ENCODE peak calls at places on chromosomes 3 and 15, in five cellular contexts. One of them, this sample, is unnamed.
A peak's percentile ranks its signal among the peaks of the same experiment; 100 is the strongest.

GRCh38 chr3:72158639-72159005 is 373.7 kb upstream of the PROK2 start:
- DNase-seq in uterus: no peak
- DNase-seq in A549: no peak
- DNase-seq in breast epithelium: no peak
- DNase-seq in GM12878: no peak
- DNase-seq in this sample: no peak

GRCh38 chr3:185549111-185549510 is 3.3 kb downstream of the LIPH start:
- DNase-seq in GM12878: no peak
- DNase-seq in uterus: peak; percentile 65
- DNase-seq in A549: peak; percentile 83
- DNase-seq in breast epithelium: no peak
- DNase-seq in this sample: no peak

GRCh38 chr3:57826952-57827723 is 71.0 kb downstream of the SLMAP start:
- DNase-seq in uterus: no peak
- DNase-seq in breast epithelium: no peak
- DNase-seq in A549: no peak
- DNase-seq in GM12878: no peak
- DNase-seq in this sample: peak; percentile 11

GRCh38 chr3:178671261-178672191 is 135.3 kb downstream of the KCNMB2 start:
- DNase-seq in uterus: no peak
- DNase-seq in breast epithelium: no peak
- DNase-seq in GM12878: no peak
- DNase-seq in A549: no peak
- DNase-seq in this sample: no peak

GRCh38 chr3:107283948-107284347 is 93.3 kb upstream of the CCDC54 start:
- DNase-seq in GM12878: no peak
- DNase-seq in breast epithelium: no peak
- DNase-seq in A549: no peak
- DNase-seq in uterus: no peak
- DNase-seq in this sample: no peak

GRCh38 chr3:64342940-64343691 is 117.8 kb upstream of the PRICKLE2 start:
- DNase-seq in GM12878: no peak
- DNase-seq in uterus: no peak
- DNase-seq in A549: peak; percentile 42
- DNase-seq in breast epithelium: no peak
- DNase-seq in this sample: no peak

GRCh38 chr3:97969541-97969940 is 2.7 kb downstream of the RIOX2 start:
- DNase-seq in GM12878: no peak
- DNase-seq in uterus: no peak
- DNase-seq in breast epithelium: no peak
- DNase-seq in A549: no peak
- DNase-seq in this sample: no peak

GRCh38 chr3:17678116-17678741 is 64.2 kb downstream of the TBC1D5 start:
- DNase-seq in A549: no peak
- DNase-seq in breast epithelium: no peak
- DNase-seq in uterus: no peak
- DNase-seq in GM12878: no peak
- DNase-seq in this sample: no peak

GRCh38 chr15:62799919-62800318 is 242.6 kb upstream of the TPM1 start:
- DNase-seq in A549: no peak
- DNase-seq in uterus: no peak
- DNase-seq in breast epithelium: no peak
- DNase-seq in GM12878: no peak
- DNase-seq in this sample: no peak

GRCh38 chr15:41934843-41935242 is 37.5 kb downstream of the EHD4 start:
- DNase-seq in A549: no peak
- DNase-seq in GM12878: no peak
- DNase-seq in uterus: no peak
- DNase-seq in breast epithelium: peak; percentile 69
- DNase-seq in this sample: peak; percentile 60

GRCh38 chr15:74315626-74316025 is 51.8 kb downstream of the CYP11A1 start:
- DNase-seq in GM12878: peak; percentile 58
- DNase-seq in A549: no peak
- DNase-seq in uterus: no peak
- DNase-seq in breast epithelium: no peak
- DNase-seq in this sample: peak; percentile 99

GRCh38 chr15:59298255-59298856 is 74.3 kb downstream of the MYO1E start:
- DNase-seq in uterus: no peak
- DNase-seq in A549: no peak
- DNase-seq in breast epithelium: no peak
- DNase-seq in GM12878: peak; percentile 99
- DNase-seq in this sample: no peak

GRCh38 chr3:48016336-48016973 is at the start of gene MAP4:
- DNase-seq in GM12878: no peak
- DNase-seq in uterus: no peak
- DNase-seq in breast epithelium: no peak
- DNase-seq in A549: peak; percentile 31
- DNase-seq in this sample: no peak

GRCh38 chr15:98597666-98598065 is 50.7 kb upstream of the IGF1R start:
- DNase-seq in breast epithelium: no peak
- DNase-seq in uterus: no peak
- DNase-seq in GM12878: no peak
- DNase-seq in A549: no peak
- DNase-seq in this sample: no peak

GRCh38 chr15:64051645-64052259 is 5.5 kb upstream of the DAPK2 start:
- DNase-seq in GM12878: no peak
- DNase-seq in A549: no peak
- DNase-seq in uterus: no peak
- DNase-seq in breast epithelium: no peak
- DNase-seq in this sample: no peak

GRCh38 chr15:45200001-45200798 is 12.4 kb upstream of the SHF start:
- DNase-seq in GM12878: peak; percentile 97
- DNase-seq in uterus: peak; percentile 98
- DNase-seq in A549: peak; percentile 94
- DNase-seq in breast epithelium: peak; percentile 98
- DNase-seq in this sample: peak; percentile 95
- TF ChIP-seq POLR2A in GM12878: peak; percentile 95
- TF ChIP-seq POLR2A in uterus: peak; percentile 84
- TF ChIP-seq POLR2A in A549: peak; percentile 39
- TF ChIP-seq POLR2A in breast epithelium: peak; percentile 88
- TF ChIP-seq POLR2A in this sample: peak; percentile 84

GRCh38 chr3:45631486-45631885 is 36.9 kb downstream of the LIMD1 start:
- DNase-seq in breast epithelium: no peak
- DNase-seq in uterus: no peak
- DNase-seq in A549: no peak
- DNase-seq in GM12878: no peak
- DNase-seq in this sample: peak; percentile 70
- H3K4me3 ChIP-seq in breast epithelium: no peak overlapping the region
- H3K4me3 ChIP-seq in uterus: no peak overlapping the region
- H3K4me3 ChIP-seq in A549: no peak overlapping the region
- H3K4me3 ChIP-seq in GM12878: no peak overlapping the region
- H3K4me3 ChIP-seq in this sample: no peak overlapping the region

DNA sequence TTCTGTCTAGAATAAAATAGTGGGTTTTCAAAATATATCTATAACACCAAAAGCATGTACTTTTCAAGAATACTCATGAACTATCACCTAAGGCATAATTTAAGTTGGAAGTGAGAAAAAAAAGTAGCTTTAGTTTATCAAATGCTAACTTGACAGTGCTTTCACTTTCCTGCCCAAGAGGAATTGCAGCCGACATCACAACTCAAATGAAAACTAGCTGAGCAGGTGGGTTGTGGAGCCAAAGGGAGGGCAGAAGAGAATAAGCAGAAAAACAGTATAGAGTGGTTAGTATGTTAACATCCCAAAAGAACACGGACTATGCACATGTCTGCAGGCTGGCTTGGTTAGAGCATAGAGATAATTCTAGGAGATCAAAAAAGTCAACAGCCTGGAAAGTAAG is 120.9 kb downstream of the NEDD4 start:
- DNase-seq in GM12878: no peak
- DNase-seq in breast epithelium: no peak
- DNase-seq in uterus: no peak
- DNase-seq in A549: no peak
- DNase-seq in this sample: no peak
- TF ChIP-seq POLR2A in GM12878: no peak
- TF ChIP-seq POLR2A in breast epithelium: no peak
- TF ChIP-seq POLR2A in uterus: no peak
- TF ChIP-seq POLR2A in A549: no peak
- TF ChIP-seq POLR2A in this sample: no peak

DNA sequence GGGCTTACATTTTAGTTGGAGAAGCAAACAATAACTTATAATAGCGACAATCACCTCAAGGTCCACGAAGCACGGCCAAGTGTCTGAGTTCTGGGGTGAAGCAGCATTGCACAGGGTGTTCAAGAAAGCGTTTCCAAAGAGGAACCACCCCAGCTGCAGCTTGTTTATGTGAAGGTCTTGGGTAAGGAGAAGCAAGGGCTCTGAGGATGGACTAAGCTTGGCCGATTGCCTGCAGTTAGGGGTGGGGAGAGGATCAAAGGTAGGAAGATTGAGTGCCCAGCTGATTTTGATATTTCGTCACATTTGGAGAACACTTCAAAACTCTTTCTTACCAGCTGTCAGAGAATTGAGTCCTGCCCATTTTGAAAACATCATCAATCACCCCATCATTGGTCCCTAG is 321.6 kb upstream of the DNAJC19 start:
- DNase-seq in GM12878: no peak
- DNase-seq in A549: no peak
- DNase-seq in uterus: no peak
- DNase-seq in breast epithelium: no peak
- DNase-seq in this sample: no peak
- H3K4me3 ChIP-seq in GM12878: no peak overlapping the region
- H3K4me3 ChIP-seq in A549: no peak overlapping the region
- H3K4me3 ChIP-seq in uterus: no peak overlapping the region
- H3K4me3 ChIP-seq in breast epithelium: no peak overlapping the region
- H3K4me3 ChIP-seq in this sample: no peak overlapping the region

DNA sequence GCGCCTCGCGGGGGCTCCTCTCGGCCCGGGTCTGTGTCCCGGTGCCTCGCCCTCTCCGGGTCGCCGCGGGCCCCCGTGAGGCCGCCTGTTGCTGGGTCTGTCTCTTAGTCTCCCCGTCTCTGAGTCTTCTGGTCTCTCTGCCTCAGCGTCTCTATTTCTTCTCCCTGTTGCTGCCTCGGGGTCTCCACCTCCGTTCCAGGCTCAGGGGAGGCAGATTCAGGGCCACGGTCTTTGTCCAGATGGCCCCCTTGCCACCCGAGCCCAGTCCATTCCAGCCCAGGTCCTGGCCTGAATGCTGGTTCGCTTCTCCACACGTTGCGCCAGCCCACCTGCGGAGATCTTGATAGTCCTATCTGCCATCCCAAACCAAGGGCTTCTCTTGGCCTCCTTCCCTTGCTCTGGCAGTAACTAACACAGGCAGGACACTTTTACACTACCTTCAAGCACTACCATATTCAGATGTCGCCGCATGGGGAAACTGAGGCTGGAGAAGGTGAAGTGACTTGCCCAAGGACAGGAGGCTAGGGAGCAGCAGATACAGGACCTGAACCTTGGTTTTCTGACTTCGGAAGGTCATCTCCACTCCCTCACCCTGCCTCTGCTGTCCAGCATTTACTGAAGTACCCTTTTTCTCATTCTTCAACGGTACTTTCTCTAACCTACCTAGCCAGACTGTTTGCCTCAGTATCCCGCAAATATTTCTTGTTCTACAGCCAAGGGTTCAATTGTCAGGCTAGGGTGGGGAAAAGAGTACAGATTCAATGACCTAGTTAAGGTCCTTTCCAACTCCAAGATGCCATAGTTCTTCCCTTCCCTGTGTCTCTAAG is 616 bp upstream of the IGDCC4 start:
- DNase-seq in breast epithelium: no peak
- DNase-seq in uterus: no peak
- DNase-seq in A549: no peak
- DNase-seq in GM12878: no peak
- DNase-seq in this sample: no peak
- TF ChIP-seq POLR2A in breast epithelium: no peak
- TF ChIP-seq POLR2A in uterus: no peak
- TF ChIP-seq POLR2A in A549: no peak
- TF ChIP-seq POLR2A in GM12878: no peak
- TF ChIP-seq POLR2A in this sample: no peak

GRCh38 chr3:50226888-50227389 is 9.1 kb upstream of the GNAI2 start:
- DNase-seq in GM12878: no peak
- DNase-seq in breast epithelium: no peak
- DNase-seq in uterus: no peak
- DNase-seq in A549: peak; percentile 63
- DNase-seq in this sample: peak; percentile 54
- H3K4me3 ChIP-seq in GM12878: peak overlapping the region; percentile 75
- H3K4me3 ChIP-seq in breast epithelium: peak overlapping the region; percentile 71
- H3K4me3 ChIP-seq in uterus: peak overlapping the region; percentile 60
- H3K4me3 ChIP-seq in A549: peak overlapping the region; percentile 59
- H3K4me3 ChIP-seq in this sample: peak overlapping the region; percentile 17